ENCODE peak calls at places on chromosomes 5 and 9, in five cellular contexts. G is mesenchymal stem cell, O is A549, D is neural progenitor cell, F is keratinocyte. E is an unnamed sample.

GRCh38 chr5:126846756-126847155 is 69.8 kb downstream of the LMNB1 start:
- DNase-seq in O (no peak), F (no peak), G (no peak), D (no peak), E (peak)

GRCh38 chr9:99680191-99680590 is 141.5 kb upstream of the NR4A3 start:
- DNase-seq in G (peak), O (no peak), D (no peak), F (no peak), E (no peak)

GRCh38 chr9:137077758-137078693 is 709 bp downstream of the UAP1L1 start:
- DNase-seq in F (no peak), O (no peak), D (peak), G (peak), E (no peak)

GRCh38 chr5:8247485-8247884 is 378.5 kb downstream of the MTRR start:
- DNase-seq in O (no peak), G (no peak), D (no peak), F (no peak), E (no peak)

GRCh38 chr5:133996683-133997252 is 8.0 kb downstream of the VDAC1 start:
- DNase-seq in D (peak), F (no peak), G (no peak), O (no peak), E (peak)

GRCh38 chr5:157671592-157672330 is 428 bp downstream of the C5orf52 start:
- DNase-seq in O (no peak), G (no peak), F (no peak), D (no peak), E (no peak)

GRCh38 chr9:116632990-116633441 is 54.1 kb upstream of the TRIM32 start:
- DNase-seq in F (no peak), O (no peak), D (no peak), G (peak), E (no peak)

GRCh38 chr5:140162275-140162674 is 12.7 kb upstream of the CYSTM1 start:
- DNase-seq in F (no peak), D (no peak), O (no peak), G (no peak), E (no peak)

GRCh38 chr5:32760091-32760509 is 49.0 kb downstream of the NPR3 start:
- DNase-seq in O (peak), F (no peak), D (no peak), G (peak), E (peak)

GRCh38 chr5:114362197-114362976 is 517 bp downstream of the KCNN2 start:
- DNase-seq in D (peak), O (peak), F (no peak), G (peak), E (peak)

GRCh38 chr9:93891050-93891449 is 64.1 kb downstream of the BARX1 start:
- DNase-seq in O (no peak), F (no peak), D (no peak), G (no peak), E (no peak)

GRCh38 chr9:97132865-97133264 is 93.9 kb upstream of the CTSV start:
- DNase-seq in F (no peak), G (no peak), O (no peak), D (no peak), E (no peak)

GRCh38 chr5:80569961-80570786 is at the start of gene ANKRD34B:
- DNase-seq in G (peak), D (peak), O (peak), F (no peak), E (peak)

GRCh38 chr5:41346609-41347008 is 133.3 kb upstream of the C6 start:
- DNase-seq in D (no peak), F (no peak), O (peak), G (no peak), E (no peak)

GRCh38 chr5:74412064-74412463 is 228.5 kb downstream of the ENC1 start:
- DNase-seq in O (no peak), G (no peak), F (no peak), D (peak), E (peak)

GRCh38 chr9:99633260-99633659 is 188.4 kb upstream of the NR4A3 start:
- DNase-seq in G (no peak), D (no peak), F (no peak), O (no peak), E (no peak)

GRCh38 chr5:80871541-80871961 is 88.6 kb upstream of the RASGRF2 start:
- DNase-seq in F (no peak), O (peak), G (peak), D (no peak), E (peak)

GRCh38 chr9:128485414-128485855 is 19.1 kb upstream of the GLE1 start:
- DNase-seq in O (no peak), D (peak), G (no peak), F (no peak), E (no peak)

GRCh38 chr9:111731916-111732315 is 62.8 kb downstream of the SHOC1 start:
- DNase-seq in G (peak), O (no peak), F (no peak), D (no peak), E (no peak)

GRCh38 chr5:140005145-140005591 is 37.9 kb downstream of the NRG2 start:
- DNase-seq in O (no peak), D (no peak), G (no peak), F (no peak), E (no peak)

GRCh38 chr5:157961176-157961575 is 102.2 kb upstream of the CLINT1 start:
- DNase-seq in G (no peak), D (no peak), O (no peak), F (no peak), E (no peak)

GRCh38 chr5:76622973-76623596 is at the start of gene F2RL2:
- DNase-seq in F (no peak), O (peak), G (peak), D (peak), E (peak)

GRCh38 chr9:83312543-83312942 is 225.7 kb downstream of the FRMD3 start:
- DNase-seq in F (no peak), G (no peak), O (no peak), D (no peak), E (no peak)

GRCh38 chr9:123041498-123041897 is 8.0 kb downstream of the GPR21 start:
- DNase-seq in O (no peak), D (no peak), G (no peak), F (no peak), E (no peak)

GRCh38 chr5:38749861-38750260 is 96.0 kb upstream of the OSMR start:
- DNase-seq in D (no peak), O (no peak), F (no peak), G (no peak), E (no peak)

GRCh38 chr5:10987881-10988504 is 227.0 kb upstream of the DAP start:
- DNase-seq in F (no peak), O (peak), G (no peak), D (peak), E (peak)
- H3K4me2 ChIP-seq in F (no peak), O (no peak), G (no peak), D (peak), E (no peak)

GRCh38 chr5:180786398-180787005 is 16.1 kb downstream of the MGAT1 start:
- DNase-seq in G (peak), F (no peak), O (no peak), D (no peak), E (peak)
- H3K4me2 ChIP-seq in G (no peak), F (peak), O (no peak), D (peak), E (no peak)

GRCh38 chr9:19788152-19788551 is 685 bp downstream of the SLC24A2 start:
- DNase-seq in O (no peak), G (no peak), F (no peak), D (peak), E (peak)

GRCh38 chr9:19787672-19788071 is 1.2 kb downstream of the SLC24A2 start:
- DNase-seq in G (no peak), O (no peak), D (no peak), F (no peak), E (no peak)

GRCh38 chr9:19785230-19785629 is 3.6 kb downstream of the SLC24A2 start:
- DNase-seq in F (no peak), G (no peak), D (no peak), O (no peak), E (no peak)

DNA sequence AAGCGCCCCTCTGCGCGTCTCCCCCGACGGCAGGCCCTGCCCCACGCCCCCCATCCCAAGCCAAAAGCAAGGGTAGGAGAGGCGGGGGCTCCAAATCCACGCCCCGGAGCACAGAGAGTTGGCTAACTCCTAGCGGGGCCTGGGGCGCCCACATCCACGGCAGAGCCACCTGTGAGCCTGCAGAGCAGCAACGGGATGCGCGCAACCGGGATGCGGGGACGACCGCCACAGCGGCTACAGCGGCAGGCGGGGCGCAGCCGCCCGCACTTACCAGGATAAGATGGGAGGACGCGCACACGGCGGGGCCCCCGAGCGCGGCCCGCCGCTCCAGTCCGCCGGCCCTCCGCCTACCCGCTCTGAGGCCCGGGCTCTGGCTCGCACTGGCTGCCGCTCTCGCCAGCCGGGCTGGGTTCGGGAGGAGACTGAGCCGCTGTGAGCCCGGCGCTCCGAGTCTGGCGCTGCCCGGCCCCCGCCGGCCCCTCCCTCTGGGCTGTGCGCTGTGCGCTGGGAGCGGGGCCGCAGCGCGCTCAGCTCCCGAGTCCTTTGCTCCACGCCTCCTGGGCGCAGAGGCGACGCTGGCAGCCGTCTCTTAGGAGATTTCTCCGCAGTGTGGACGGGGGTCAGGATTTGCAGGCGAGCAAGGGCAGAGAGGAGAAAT is at the start of gene SLC24A2:
- DNase-seq in O (no peak), D (peak), G (no peak), F (no peak), E (peak)
- H3K4me2 ChIP-seq in O (no peak), D (peak), G (peak), F (no peak), E (peak)

GRCh38 chr5:73125289-73125688 is 4.9 kb downstream of the TMEM171 start:
- DNase-seq in G (no peak), O (no peak), F (no peak), D (no peak), E (no peak)

GRCh38 chr5:73126957-73127356 is 6.6 kb downstream of the TMEM171 start:
- DNase-seq in G (no peak), O (no peak), F (no peak), D (no peak), E (no peak)

GRCh38 chr5:73129143-73129542 is 8.8 kb downstream of the TMEM171 start:
- DNase-seq in G (no peak), F (no peak), D (no peak), O (no peak), E (no peak)

GRCh38 chr5:73122875-73123810 is 2.8 kb downstream of the TMEM171 start:
- DNase-seq in D (peak), G (peak), F (no peak), O (no peak), E (peak)

DNA sequence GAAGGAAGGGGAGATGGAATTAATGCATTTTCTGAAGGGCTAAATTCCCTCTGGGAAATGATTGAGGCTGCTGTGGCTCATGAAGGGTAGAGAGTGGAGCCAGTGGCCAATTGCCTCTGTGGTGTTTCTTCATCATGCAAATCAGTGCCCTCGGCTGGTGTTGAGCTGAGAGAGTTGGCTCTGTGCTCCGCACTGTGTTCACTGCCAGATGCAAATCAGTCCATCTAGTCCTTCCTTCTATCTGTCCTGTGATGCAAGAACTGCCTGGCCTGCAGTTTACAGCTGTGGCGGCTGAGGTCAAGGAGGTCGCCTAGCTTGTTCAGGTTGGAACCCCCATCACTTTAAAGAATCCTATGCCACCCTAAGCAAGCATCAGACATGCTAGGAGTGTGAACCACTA is 6.0 kb downstream of the TMEM171 start:
- DNase-seq in O (no peak), F (no peak), G (no peak), D (no peak), E (no peak)
- H3K4me2 ChIP-seq in O (no peak), F (no peak), G (no peak), D (no peak), E (no peak)

GRCh38 chr9:35687972-35688557 is 1.7 kb downstream of the TPM2 start:
- DNase-seq in O (no peak), G (no peak), D (no peak), F (no peak), E (no peak)

GRCh38 chr9:35689601-35690446 is at the start of gene TPM2:
- DNase-seq in F (no peak), O (peak), D (peak), G (peak), E (peak)

GRCh38 chr9:35689351-35689600 is 449 bp downstream of the TPM2 start:
- DNase-seq in D (no peak), O (no peak), F (no peak), G (no peak), E (no peak)

GRCh38 chr9:35687306-35687705 is 2.4 kb downstream of the TPM2 start:
- DNase-seq in G (no peak), O (no peak), D (no peak), F (no peak), E (no peak)

DNA sequence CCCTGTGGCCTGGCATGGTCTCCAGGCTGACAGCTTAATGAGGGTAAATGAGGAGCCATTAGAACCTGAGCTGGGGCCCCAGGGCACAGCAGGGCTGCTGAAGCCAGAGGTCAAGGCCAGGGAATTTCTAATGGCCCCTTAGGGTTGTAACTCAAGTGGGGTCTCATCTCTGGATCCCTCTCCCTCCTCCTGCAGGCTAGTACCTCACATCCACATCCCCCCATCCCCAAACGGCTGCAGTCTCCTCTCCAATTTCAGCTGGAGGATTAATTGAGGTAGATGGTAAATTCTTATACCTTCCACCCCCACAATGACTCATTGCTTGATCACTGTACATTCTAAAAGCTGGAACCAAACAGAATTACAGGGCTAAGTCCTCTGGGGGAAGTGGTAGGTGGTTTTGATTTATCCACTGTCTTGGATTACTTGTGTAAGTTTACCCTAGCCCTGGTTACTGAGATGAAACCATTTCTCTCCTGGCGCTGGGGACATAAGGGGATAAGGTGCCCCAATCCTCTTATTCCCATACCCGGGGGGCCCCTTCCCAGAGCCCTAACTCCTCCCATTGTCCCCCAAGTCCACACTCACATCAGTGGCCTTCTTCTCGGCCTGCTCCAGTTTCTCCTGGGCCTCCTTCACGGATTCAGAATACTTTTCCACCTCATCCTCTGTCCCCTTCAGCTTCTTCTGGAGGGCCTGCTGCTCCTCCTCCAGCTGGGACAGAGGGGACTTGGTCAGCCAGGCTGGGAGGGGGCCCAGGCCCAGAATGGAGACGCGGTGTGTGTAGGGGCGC is 971 bp downstream of the TPM2 start:
- DNase-seq in O (peak), G (peak), F (no peak), D (no peak), E (no peak)
- H3K4me2 ChIP-seq in O (peak), G (peak), F (peak), D (peak), E (peak)

DNA sequence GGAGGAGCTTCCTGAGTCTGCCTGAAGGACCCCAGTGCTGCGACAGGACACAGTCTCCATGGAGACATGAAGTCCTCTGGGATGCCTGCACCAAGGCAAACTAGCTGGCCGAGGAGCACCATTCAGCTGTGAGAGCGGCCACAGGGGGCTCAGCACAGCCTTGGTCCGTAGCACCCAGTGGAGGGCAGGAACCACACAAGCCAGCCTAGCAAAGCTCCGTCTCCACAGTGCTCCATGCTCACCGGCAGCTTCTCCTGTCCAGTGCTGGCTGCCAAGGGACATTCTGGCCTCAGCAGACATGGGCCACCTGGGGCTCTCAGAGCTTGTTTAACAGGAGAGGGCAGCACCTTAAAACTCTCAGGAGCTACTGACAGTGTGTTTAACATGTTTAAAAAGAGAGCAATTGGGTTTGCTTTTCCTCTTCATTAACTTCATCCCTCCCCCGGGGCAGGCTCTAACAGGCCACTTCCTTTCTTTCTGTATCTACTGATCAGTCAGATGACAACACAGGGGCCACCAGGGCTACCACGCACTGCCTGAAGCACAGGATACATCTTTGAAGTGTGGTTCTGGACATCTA is 57.0 kb downstream of the SECISBP2 start:
- DNase-seq in F (no peak), G (peak), D (no peak), O (no peak), E (peak)
- H3K4me2 ChIP-seq in F (no peak), G (no peak), D (no peak), O (no peak), E (no peak)

GRCh38 chr9:130008577-130008976 is 34.4 kb downstream of the FNBP1 start:
- DNase-seq in G (no peak), D (no peak), F (no peak), O (no peak), E (no peak)
- H3K4me2 ChIP-seq in G (no peak), D (no peak), F (no peak), O (no peak), E (no peak)

DNA sequence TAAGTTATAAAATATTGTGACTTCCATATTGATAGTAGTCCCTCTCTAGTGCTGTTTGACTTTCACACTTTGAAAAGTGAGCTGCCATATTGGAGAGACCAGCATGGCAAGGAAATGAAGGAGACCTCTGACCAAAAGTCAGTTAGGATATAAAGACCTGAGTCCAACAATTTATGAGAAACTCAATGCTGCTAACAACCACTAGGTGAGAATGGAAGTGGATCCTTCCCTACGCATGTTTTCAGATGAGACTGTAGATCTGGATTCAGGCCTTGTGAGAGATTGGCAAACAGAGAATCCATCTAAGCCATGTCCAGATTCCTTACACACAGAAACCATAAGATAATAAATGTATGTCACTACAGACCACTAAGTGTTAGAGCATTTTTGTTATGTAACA is 81.6 kb downstream of the CTNND2 start:
- DNase-seq in D (no peak), O (no peak), G (no peak), F (no peak), E (peak)
- H3K4me2 ChIP-seq in D (no peak), O (no peak), G (no peak), F (no peak), E (no peak)

GRCh38 chr5:111776903-111777302 is 19.9 kb upstream of the NREP start:
- DNase-seq in F (no peak), O (no peak), G (no peak), D (no peak), E (no peak)

GRCh38 chr5:111774525-111774924 is 17.5 kb upstream of the NREP start:
- DNase-seq in D (peak), O (no peak), G (peak), F (no peak), E (peak)

GRCh38 chr5:111772456-111772855 is 15.5 kb upstream of the NREP start:
- DNase-seq in F (no peak), D (peak), G (peak), O (peak), E (peak)

GRCh38 chr5:111777382-111777781 is 20.4 kb upstream of the NREP start:
- DNase-seq in F (no peak), G (no peak), O (no peak), D (no peak), E (no peak)

GRCh38 chr5:111775224-111775623 is 18.2 kb upstream of the NREP start:
- DNase-seq in F (no peak), D (no peak), G (peak), O (no peak), E (peak)
- H3K4me2 ChIP-seq in F (no peak), D (peak), G (no peak), O (no peak), E (no peak)

GRCh38 chr9:133917407-133917806 is 74.7 kb downstream of the VAV2 start:
- DNase-seq in D (no peak), G (peak), F (no peak), O (no peak), E (no peak)
- H3K4me2 ChIP-seq in D (peak), G (no peak), F (no peak), O (no peak), E (no peak)

E was measured in mesendoderm.